ENCODE peak calls at places on chromosome 22, in nine cellular contexts. R is heart left ventricle, A is GM23248, Y is dorsolateral prefrontal cortex, W is pancreas, G is foreskin keratinocyte, P is heart right ventricle, X is mesenchymal stem cell, M is body of pancreas. C is an unnamed sample.

GRCh38 chr22:33192156-33192555 is 134.0 kb upstream of the SYN3 start:
- DNase-seq in R (no peak), A (no peak), Y (no peak), W (no peak), G (no peak), P (no peak), X (no peak), M (no peak), C (no peak)

GRCh38 chr22:26956346-26956745 is 299.0 kb downstream of the MIAT start:
- DNase-seq in R (no peak), A (no peak), Y (no peak), W (no peak), G (no peak), P (no peak), X (no peak), M (no peak), C (no peak)

GRCh38 chr22:32509045-32509444 is 34.4 kb downstream of the FBXO7 start:
- DNase-seq in R (no peak), A (no peak), Y (no peak), W (no peak), G (no peak), P (no peak), X (no peak), M (no peak), C (no peak)

GRCh38 chr22:47582067-47582466 is 819.6 kb downstream of the TBC1D22A start:
- DNase-seq in R (no peak), A (no peak), Y (no peak), W (no peak), G (no peak), P (no peak), X (no peak), M (no peak), C (no peak)

GRCh38 chr22:27867958-27868737 is 50.9 kb downstream of the PITPNB start:
- DNase-seq in R (no peak), A (peak), Y (no peak), W (no peak), G (no peak), P (no peak), X (no peak), M (no peak), C (no peak)

GRCh38 chr22:20234760-20235452 is 33.2 kb downstream of the RTN4R start:
- DNase-seq in R (no peak), A (no peak), Y (no peak), W (no peak), G (no peak), P (no peak), X (no peak), M (no peak), C (no peak)

GRCh38 chr22:39356464-39356863 is 6.7 kb downstream of the SYNGR1 start:
- DNase-seq in R (no peak), A (no peak), Y (peak), W (no peak), G (no peak), P (no peak), X (no peak), M (no peak), C (peak)

GRCh38 chr22:39405346-39406085 is 5.9 kb downstream of the TAB1 start:
- DNase-seq in R (peak), A (peak), Y (peak), W (no peak), G (no peak), P (no peak), X (no peak), M (no peak), C (no peak)

GRCh38 chr22:37371491-37371890 is 55.8 kb downstream of the ELFN2 start:
- DNase-seq in R (no peak), A (no peak), Y (no peak), W (no peak), G (no peak), P (no peak), X (no peak), M (no peak), C (no peak)

GRCh38 chr22:38267086-38267485 is 5.7 kb downstream of the TMEM184B start:
- DNase-seq in R (peak), A (peak), Y (no peak), W (no peak), G (no peak), P (peak), X (peak), M (no peak), C (no peak)

GRCh38 chr22:19213496-19214473 is 35.2 kb upstream of the SLC25A1 start:
- DNase-seq in R (no peak), A (no peak), Y (no peak), W (no peak), G (no peak), P (no peak), X (no peak), M (no peak), C (no peak)

GRCh38 chr22:40224702-40225101 is 47.0 kb downstream of the TNRC6B start:
- DNase-seq in R (no peak), A (no peak), Y (no peak), W (no peak), G (no peak), P (no peak), X (no peak), M (no peak), C (no peak)

GRCh38 chr22:30127749-30128166 is 47.5 kb downstream of the HORMAD2 start:
- DNase-seq in R (no peak), A (peak), Y (no peak), W (no peak), G (no peak), P (no peak), X (no peak), M (no peak), C (no peak)

GRCh38 chr22:49306632-49306975 is 521.1 kb downstream of the BRD1 start:
- DNase-seq in R (no peak), A (no peak), Y (peak), W (no peak), G (no peak), P (no peak), X (no peak), M (no peak), C (no peak)

GRCh38 chr22:19524170-19525115 is at the start of gene CLDN5:
- DNase-seq in R (peak), A (peak), Y (no peak), W (no peak), G (no peak), P (peak), X (peak), M (no peak), C (no peak)

GRCh38 chr22:32587449-32587848 is 112.8 kb downstream of the FBXO7 start:
- DNase-seq in R (no peak), A (no peak), Y (no peak), W (peak), G (no peak), P (no peak), X (no peak), M (peak), C (no peak)

GRCh38 chr22:20206709-20207215 is 55.9 kb upstream of the CCDC188 start:
- DNase-seq in R (no peak), A (peak), Y (no peak), W (no peak), G (no peak), P (no peak), X (peak), M (peak), C (no peak)

GRCh38 chr22:49573109-49573765 is 254.4 kb downstream of the BRD1 start:
- DNase-seq in R (no peak), A (no peak), Y (no peak), W (no peak), G (no peak), P (no peak), X (no peak), M (no peak), C (no peak)

GRCh38 chr22:37095113-37095512 is 14.4 kb downstream of the TMPRSS6 start:
- DNase-seq in R (no peak), A (no peak), Y (no peak), W (no peak), G (no peak), P (no peak), X (no peak), M (no peak), C (no peak)

GRCh38 chr22:19750666-19751490 is 9.7 kb upstream of the TBX1 start:
- DNase-seq in R (no peak), A (no peak), Y (no peak), W (no peak), G (no peak), P (no peak), X (peak), M (no peak), C (no peak)

GRCh38 chr22:37601540-37602442 is 6.8 kb upstream of the GGA1 start:
- DNase-seq in R (no peak), A (peak), Y (no peak), W (peak), G (no peak), P (no peak), X (peak), M (peak), C (no peak)

GRCh38 chr22:17638182-17638431 is 450 bp upstream of the BCL2L13 start:
- DNase-seq in R (no peak), A (peak), Y (no peak), W (no peak), G (peak), P (no peak), X (peak), M (no peak), C (peak)

GRCh38 chr22:31947296-31947695 is 3.0 kb downstream of the YWHAH start:
- DNase-seq in R (no peak), A (no peak), Y (no peak), W (no peak), G (no peak), P (peak), X (no peak), M (peak), C (no peak)

GRCh38 chr22:32628626-32629587 is 154.3 kb downstream of the FBXO7 start:
- DNase-seq in R (no peak), A (peak), Y (no peak), W (no peak), G (no peak), P (no peak), X (peak), M (no peak), C (no peak)

GRCh38 chr22:36465232-36466021 is 16.0 kb downstream of the TXN2 start:
- DNase-seq in R (peak), A (peak), Y (no peak), W (peak), G (peak), P (peak), X (peak), M (peak), C (no peak)

GRCh38 chr22:32396746-32397145 is 15.3 kb downstream of the RTCB start:
- DNase-seq in R (no peak), A (peak), Y (no peak), W (no peak), G (no peak), P (no peak), X (no peak), M (no peak), C (no peak)

GRCh38 chr22:19092725-19093124 is 29.5 kb downstream of the DGCR2 start:
- DNase-seq in R (no peak), A (no peak), Y (no peak), W (no peak), G (no peak), P (no peak), X (no peak), M (no peak), C (no peak)

GRCh38 chr22:50656122-50657070 is 16.2 kb upstream of the SHANK3 start:
- DNase-seq in R (peak), A (peak), Y (no peak), W (no peak), G (no peak), P (peak), X (peak), M (peak), C (no peak)

DNA sequence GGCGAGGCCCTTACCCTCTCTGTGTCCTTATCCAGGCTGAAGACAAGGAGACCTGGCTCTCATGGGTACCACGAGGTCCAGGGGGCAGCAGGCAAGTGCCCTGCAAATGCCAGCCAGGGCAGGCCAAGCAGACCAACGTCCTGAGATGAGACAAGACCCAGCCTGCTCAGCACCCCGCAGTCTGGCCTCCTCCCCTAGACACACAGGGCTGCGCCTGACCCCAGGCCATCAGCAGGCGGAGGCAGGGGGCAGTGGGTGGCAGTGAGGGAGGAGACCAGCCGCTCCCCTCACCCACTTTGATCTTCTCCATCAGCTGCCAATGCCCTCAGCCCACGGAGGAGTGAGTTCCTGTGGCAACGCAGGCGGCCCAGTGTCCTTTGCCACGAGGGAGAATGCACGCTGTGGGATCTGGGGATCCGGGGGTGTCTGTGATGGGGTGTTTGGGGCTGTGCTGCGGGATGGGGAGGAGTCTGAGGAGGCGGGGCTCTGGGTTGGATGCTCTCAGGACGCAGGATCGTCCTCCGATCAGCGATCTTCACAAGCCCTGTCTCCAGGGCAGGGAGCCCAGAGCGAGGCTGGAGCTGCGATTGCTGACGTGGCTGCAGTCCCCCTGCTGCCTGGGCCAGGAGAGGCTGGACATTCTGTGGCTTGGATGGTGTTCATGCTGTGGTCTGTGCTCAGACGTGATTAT is 30.5 kb upstream of the PPARA start:
- DNase-seq in R (no peak), A (peak), Y (no peak), W (no peak), G (no peak), P (no peak), X (no peak), M (peak), C (no peak)
- H3K27ac ChIP-seq in R (no peak), A (peak), Y (no peak), W (no peak), G (no peak), P (no peak), X (no peak), M (no peak), C (no peak)

DNA sequence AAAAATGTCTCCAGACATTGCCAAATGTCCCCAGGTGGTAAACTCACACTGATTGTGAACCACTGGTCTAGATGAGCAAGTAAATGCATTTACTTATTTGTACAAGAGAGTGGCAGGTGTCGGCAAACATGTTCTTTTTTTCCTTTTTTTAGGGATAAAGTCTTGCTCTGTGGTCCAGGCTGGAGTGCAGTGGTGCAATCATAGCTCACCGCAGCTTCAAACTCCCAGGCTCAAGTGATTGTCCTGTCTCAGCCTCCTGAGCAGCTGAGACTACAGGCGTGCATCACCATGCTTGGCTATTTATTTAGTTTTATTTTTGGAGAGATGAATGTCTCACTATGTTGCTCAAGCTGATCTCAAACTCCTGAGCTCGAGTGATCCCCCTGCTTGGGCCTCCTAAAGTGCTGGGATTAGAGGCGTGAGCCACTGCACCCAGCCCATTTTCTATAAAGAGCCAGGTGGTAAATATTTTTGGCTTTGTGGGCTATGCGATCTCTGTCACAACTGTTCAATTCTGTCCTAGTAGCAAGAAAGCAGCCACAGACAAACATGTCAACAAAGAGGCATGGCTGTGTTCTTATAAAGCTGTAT is 1.4 kb downstream of the VPREB1 start:
- DNase-seq in R (no peak), A (no peak), Y (no peak), W (no peak), G (no peak), P (no peak), X (no peak), M (no peak), C (no peak)
- H3K27ac ChIP-seq in R (no peak), A (no peak), Y (no peak), W (no peak), G (no peak), P (no peak), X (no peak), M (no peak), C (no peak)

GRCh38 chr22:44663256-44663999 is 38.6 kb upstream of the PRR5 start:
- DNase-seq in R (no peak), A (no peak), Y (no peak), W (no peak), G (no peak), P (no peak), X (no peak), M (no peak), C (no peak)
- H3K27ac ChIP-seq in R (no peak), A (no peak), Y (no peak), W (no peak), G (no peak), P (peak), X (no peak), M (no peak), C (no peak)

DNA sequence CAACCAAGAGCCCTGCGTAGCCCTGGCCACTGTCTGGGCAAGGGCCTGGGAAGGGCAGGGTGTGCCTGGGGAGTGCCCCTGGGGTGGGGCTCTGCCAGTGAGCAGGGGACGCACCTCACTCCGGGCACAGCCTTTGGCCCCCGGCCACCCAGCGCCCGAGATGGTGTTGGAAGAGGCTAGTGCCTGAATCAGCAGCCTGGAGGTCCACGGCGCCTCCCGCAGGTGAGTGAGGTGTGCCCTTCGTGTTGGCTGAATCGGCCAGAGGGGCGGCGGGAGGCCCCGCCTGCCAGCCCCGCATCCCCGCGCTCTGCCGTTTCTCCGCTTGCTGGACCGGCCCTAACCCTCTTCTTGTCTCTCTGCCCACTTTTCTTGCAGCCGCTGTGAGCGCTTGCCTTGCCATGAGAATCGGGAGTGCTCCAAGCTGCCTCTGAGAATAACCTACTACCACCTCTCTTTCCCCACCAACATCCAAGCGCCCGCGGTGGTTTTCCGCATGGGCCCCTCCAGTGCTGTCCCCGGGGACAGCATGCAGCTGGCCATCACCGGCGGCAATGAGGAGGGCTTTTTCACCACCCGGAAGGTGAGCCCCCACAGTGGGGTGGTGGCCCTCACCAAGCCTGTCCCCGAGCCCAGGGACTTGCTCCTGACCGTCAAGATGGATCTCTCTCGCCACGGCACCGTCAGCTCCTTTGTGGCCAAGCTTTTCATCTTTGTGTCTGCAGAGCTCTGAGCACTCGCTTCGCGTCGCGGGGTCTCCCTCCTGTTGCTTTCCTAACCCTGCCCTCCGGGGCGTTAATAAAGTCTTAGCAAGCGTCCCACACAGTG is 60.1 kb downstream of the FBLN1 start:
- DNase-seq in R (no peak), A (no peak), Y (no peak), W (no peak), G (no peak), P (no peak), X (no peak), M (no peak), C (no peak)
- H3K27ac ChIP-seq in R (no peak), A (no peak), Y (no peak), W (no peak), G (no peak), P (no peak), X (no peak), M (no peak), C (no peak)

GRCh38 chr22:35442471-35442870 is 42.5 kb downstream of the MCM5 start:
- DNase-seq in R (no peak), A (no peak), Y (no peak), W (no peak), G (no peak), P (no peak), X (no peak), M (no peak), C (peak)
- H3K27ac ChIP-seq in R (no peak), A (no peak), Y (no peak), W (no peak), G (no peak), P (no peak), X (no peak), M (no peak), C (no peak)

GRCh38 chr22:41992496-41992895 is 6.1 kb upstream of the WBP2NL start:
- DNase-seq in R (no peak), A (no peak), Y (no peak), W (no peak), G (no peak), P (no peak), X (no peak), M (no peak), C (no peak)

GRCh38 chr22:41995211-41995610 is 3.4 kb upstream of the WBP2NL start:
- DNase-seq in R (no peak), A (no peak), Y (no peak), W (no peak), G (no peak), P (no peak), X (no peak), M (no peak), C (no peak)

GRCh38 chr22:41996826-41997225 is 1.8 kb upstream of the WBP2NL start:
- DNase-seq in R (no peak), A (no peak), Y (no peak), W (no peak), G (no peak), P (no peak), X (no peak), M (no peak), C (no peak)

GRCh38 chr22:41991111-41991510 is 7.5 kb upstream of the WBP2NL start:
- DNase-seq in R (no peak), A (no peak), Y (no peak), W (no peak), G (no peak), P (no peak), X (no peak), M (no peak), C (no peak)

GRCh38 chr22:41994506-41994905 is 4.1 kb upstream of the WBP2NL start:
- DNase-seq in R (no peak), A (no peak), Y (no peak), W (no peak), G (no peak), P (no peak), X (no peak), M (no peak), C (no peak)
- H3K27ac ChIP-seq in R (no peak), A (no peak), Y (no peak), W (no peak), G (no peak), P (no peak), X (no peak), M (no peak), C (no peak)

GRCh38 chr22:23034621-23035556 is 35.4 kb upstream of the GNAZ start:
- DNase-seq in R (no peak), A (no peak), Y (no peak), W (no peak), G (no peak), P (no peak), X (no peak), M (no peak), C (peak)
- H3K27ac ChIP-seq in R (no peak), A (no peak), Y (no peak), W (no peak), G (no peak), P (no peak), X (no peak), M (no peak), C (no peak)

GRCh38 chr22:29106839-29107238 is 34.0 kb downstream of the KREMEN1 start:
- DNase-seq in R (no peak), A (no peak), Y (no peak), W (no peak), G (no peak), P (no peak), X (no peak), M (no peak), C (peak)
- H3K27ac ChIP-seq in R (no peak), A (no peak), Y (no peak), W (no peak), G (no peak), P (no peak), X (no peak), M (no peak), C (peak)